ENCODE peak calls at places on chromosomes 1 and 21, in six cellular contexts. T, H, M, R, B and P are unnamed samples. For H3K9me3, the result is how much of the 10 kb centered on the place peaks cover.

GRCh38 chr1:226737819-226738420 is 1.2 kb downstream of the ITPKB start:
- DNase-seq in T (no peak), H (peak), M (peak), B (no peak), R (no peak), P (peak)

GRCh38 chr1:185719021-185719420 is 15.2 kb upstream of the HMCN1 start:
- DNase-seq in M (no peak), B (no peak), R (peak), H (peak), T (no peak), P (no peak)

GRCh38 chr1:191831572-191831971 is 326.7 kb upstream of the RGS18 start:
- DNase-seq in R (no peak), T (no peak), B (no peak), M (no peak), H (no peak), P (no peak)

GRCh38 chr1:29793101-29793546 is 556.8 kb downstream of the PTPRU start:
- DNase-seq in T (peak), R (peak), M (peak), B (peak), H (peak), P (peak)

GRCh38 chr1:240149488-240150094 is 57.9 kb downstream of the FMN2 start:
- DNase-seq in R (no peak), H (no peak), T (peak), M (no peak), B (peak), P (no peak)

GRCh38 chr1:109959632-109959973 is 25.0 kb upstream of the AHCYL1 start:
- DNase-seq in M (no peak), T (no peak), B (no peak), R (no peak), H (no peak), P (no peak)

GRCh38 chr1:241551759-241552638 is 19.8 kb downstream of the KMO start:
- DNase-seq in T (peak), B (no peak), M (peak), R (no peak), H (peak), P (no peak)

GRCh38 chr1:22045604-22046228 is 6.8 kb upstream of the CDC42 start:
- DNase-seq in M (no peak), H (no peak), R (no peak), B (no peak), T (no peak), P (no peak)

GRCh38 chr1:244454412-244454811 is 2.7 kb upstream of the ADSS2 start:
- DNase-seq in T (no peak), B (no peak), R (no peak), M (no peak), H (no peak), P (no peak)

GRCh38 chr1:177281901-177282300 is 111.1 kb downstream of the BRINP2 start:
- DNase-seq in H (no peak), M (no peak), B (no peak), R (no peak), T (no peak), P (no peak)

GRCh38 chr1:2481885-2482284 is 5.8 kb downstream of the PLCH2 start:
- DNase-seq in T (no peak), H (no peak), M (no peak), B (no peak), R (no peak), P (no peak)

GRCh38 chr1:80882552-80882951 is 918.2 kb upstream of the ADGRL2 start:
- DNase-seq in T (no peak), B (no peak), H (no peak), R (peak), M (no peak), P (no peak)

GRCh38 chr1:20185834-20186782 is at the start of the genes PLA2G2C and UBXN10:
- DNase-seq in T (peak), H (peak), M (peak), B (no peak), R (no peak), P (peak)

GRCh38 chr1:17545354-17545753 is 5.9 kb downstream of the ARHGEF10L start:
- DNase-seq in T (no peak), M (no peak), B (no peak), R (no peak), H (no peak), P (no peak)

GRCh38 chr1:29382851-29383588 is 146.7 kb downstream of the PTPRU start:
- DNase-seq in R (no peak), T (no peak), H (no peak), B (no peak), M (no peak), P (no peak)

GRCh38 chr1:81004011-81004410 is 796.7 kb upstream of the ADGRL2 start:
- DNase-seq in R (no peak), M (no peak), H (peak), T (no peak), B (no peak), P (no peak)

GRCh38 chr1:15328785-15329480 is 80.8 kb upstream of the EFHD2 start:
- DNase-seq in B (no peak), M (no peak), H (peak), T (peak), R (no peak), P (no peak)

GRCh38 chr1:205041998-205042910 is 758 bp upstream of the CNTN2 start:
- DNase-seq in H (no peak), T (no peak), M (no peak), B (no peak), R (no peak), P (no peak)

GRCh38 chr1:39958801-39959200 is 3.9 kb downstream of the MFSD2A start:
- DNase-seq in H (no peak), B (no peak), R (no peak), T (no peak), M (no peak), P (no peak)

GRCh38 chr1:107292012-107292411 is 151.2 kb downstream of the NTNG1 start:
- DNase-seq in R (no peak), T (no peak), M (no peak), H (no peak), B (no peak), P (no peak)

GRCh38 chr21:34737115-34737514 is 68.3 kb downstream of the CLIC6 start:
- DNase-seq in R (no peak), B (no peak), H (no peak), M (no peak), T (no peak), P (no peak)

GRCh38 chr1:9100471-9101043 is 28.3 kb downstream of the GPR157 start:
- DNase-seq in M (no peak), B (no peak), T (no peak), R (no peak), H (no peak), P (no peak)

GRCh38 chr1:201695607-201696006 is 133.3 kb upstream of the IPO9 start:
- DNase-seq in R (no peak), T (no peak), M (no peak), B (no peak), H (no peak), P (no peak)

GRCh38 chr1:203197625-203198024 is 11.1 kb upstream of the CHI3L1 start:
- DNase-seq in H (no peak), M (no peak), B (no peak), R (peak), T (no peak), P (no peak)

GRCh38 chr1:205709059-205709398 is 28.7 kb upstream of the SLC45A3 start:
- DNase-seq in B (no peak), H (no peak), T (no peak), M (no peak), R (peak), P (no peak)

GRCh38 chr1:174005032-174005431 is 17.1 kb downstream of the RC3H1 start:
- DNase-seq in H (peak), T (no peak), M (no peak), R (no peak), B (peak), P (no peak)

GRCh38 chr1:212459656-212460055 is 26.9 kb downstream of the NENF start:
- DNase-seq in R (no peak), B (no peak), M (no peak), H (no peak), T (no peak), P (no peak)

GRCh38 chr1:204254031-204254661 is 40.4 kb upstream of the GOLT1A start:
- DNase-seq in H (no peak), R (peak), M (no peak), B (no peak), T (no peak), P (no peak)

GRCh38 chr21:28154121-28154520 is 838.6 kb downstream of the LTN1 start:
- DNase-seq in B (no peak), H (no peak), R (no peak), M (no peak), T (no peak), P (no peak)

GRCh38 chr21:45403133-45403824 is 1.7 kb upstream of the COL18A1 start:
- DNase-seq in R (no peak), M (no peak), B (no peak), H (no peak), T (no peak), P (no peak)

GRCh38 chr1:169003864-169004516 is 102.5 kb upstream of the ATP1B1 start:
- DNase-seq in H (peak), R (no peak), B (peak), T (no peak), M (no peak), P (no peak)

GRCh38 chr1:234943801-234944402 is 184.7 kb downstream of the TOMM20 start:
- DNase-seq in T (no peak), R (no peak), B (no peak), H (no peak), M (no peak), P (no peak)

GRCh38 chr1:31727195-31727594 is 23.4 kb upstream of the COL16A1 start:
- DNase-seq in M (no peak), T (no peak), H (no peak), B (no peak), R (no peak), P (no peak)

GRCh38 chr1:203858055-203858454 is 3.3 kb upstream of the SNRPE start:
- DNase-seq in T (no peak), R (peak), B (no peak), H (no peak), M (no peak), P (no peak)

GRCh38 chr1:225617956-225618355 is 35.0 kb downstream of the ENAH start:
- DNase-seq in R (no peak), T (no peak), B (no peak), H (no peak), M (no peak), P (no peak)

GRCh38 chr1:231929311-231929710 is 302.7 kb downstream of the DISC1 start:
- DNase-seq in B (peak), H (no peak), T (no peak), R (no peak), M (no peak), P (no peak)

GRCh38 chr1:10932088-10932487 is 80.4 kb upstream of the TARDBP start:
- DNase-seq in H (no peak), M (peak), R (no peak), B (no peak), T (no peak), P (no peak)

GRCh38 chr1:29406814-29407213 is 170.5 kb downstream of the PTPRU start:
- DNase-seq in H (no peak), T (no peak), M (no peak), R (no peak), B (no peak), P (no peak)

GRCh38 chr1:207711285-207711684 is 40.6 kb upstream of the CD46 start:
- DNase-seq in R (no peak), H (no peak), T (no peak), M (no peak), B (no peak), P (no peak)

GRCh38 chr1:247177755-247178154 is 5.9 kb upstream of the ZNF124 start:
- DNase-seq in T (no peak), R (no peak), M (no peak), H (no peak), B (no peak), P (no peak)

GRCh38 chr1:247184254-247184653 is 12.4 kb upstream of the ZNF124 start:
- DNase-seq in T (no peak), M (no peak), B (no peak), H (no peak), R (no peak), P (no peak)

GRCh38 chr1:247180581-247180980 is 8.8 kb upstream of the ZNF124 start:
- DNase-seq in R (no peak), B (no peak), M (no peak), H (no peak), T (no peak), P (no peak)

GRCh38 chr1:247182994-247183393 is 11.2 kb upstream of the ZNF124 start:
- DNase-seq in R (no peak), M (no peak), B (no peak), T (no peak), H (no peak), P (no peak)
- H3K9me3 ChIP-seq in R (under half), M (half or more), B (under half), T (under half), H (under half), P (under half)

DNA sequence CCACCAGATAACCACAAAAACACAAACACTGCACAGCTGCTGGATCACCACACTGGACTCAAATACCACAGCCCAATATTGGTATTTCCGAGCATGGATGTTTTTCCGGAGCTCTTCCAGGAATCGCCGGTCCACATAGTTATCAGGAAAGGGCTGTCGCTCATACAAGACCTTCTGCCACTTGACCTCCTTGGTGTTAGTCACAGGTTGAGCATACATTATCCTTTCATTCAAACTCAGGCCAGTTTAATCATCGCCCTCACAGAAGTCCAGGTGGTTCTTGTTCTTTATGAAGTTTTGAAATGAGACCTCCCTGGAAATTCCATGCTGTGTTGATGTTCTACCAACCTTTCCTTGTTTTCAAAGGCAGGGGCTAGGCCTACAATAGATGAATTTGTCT is 1.5 kb downstream of the PIGC start:
- DNase-seq in H (no peak), M (no peak), T (no peak), R (no peak), B (no peak), P (no peak)
- H3K9me3 ChIP-seq in H (under half), M (under half), T (under half), R (under half), B (under half), P (under half)

DNA sequence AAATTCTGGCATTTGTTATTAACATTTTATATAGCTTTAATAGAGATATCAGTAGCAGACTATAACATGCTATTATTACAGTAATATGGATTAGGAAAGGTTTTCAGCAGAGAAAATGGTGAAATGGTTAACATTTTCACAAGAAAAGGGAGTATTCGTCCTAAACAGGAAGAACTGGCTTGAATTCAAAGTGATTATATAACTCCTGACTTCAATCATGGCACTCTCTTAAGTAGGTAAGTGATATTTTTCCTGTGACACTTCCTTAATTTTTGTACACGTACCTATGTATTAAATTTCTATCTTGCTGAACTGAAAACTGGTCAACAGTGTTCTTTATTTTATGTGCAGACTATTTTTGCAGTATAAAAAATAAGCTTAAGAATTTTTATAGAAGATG is 67.9 kb upstream of the CNN3 start:
- DNase-seq in M (no peak), R (no peak), T (no peak), B (no peak), H (no peak), P (no peak)
- H3K9me3 ChIP-seq in M (under half), R (under half), T (under half), B (under half), H (under half), P (under half)

DNA sequence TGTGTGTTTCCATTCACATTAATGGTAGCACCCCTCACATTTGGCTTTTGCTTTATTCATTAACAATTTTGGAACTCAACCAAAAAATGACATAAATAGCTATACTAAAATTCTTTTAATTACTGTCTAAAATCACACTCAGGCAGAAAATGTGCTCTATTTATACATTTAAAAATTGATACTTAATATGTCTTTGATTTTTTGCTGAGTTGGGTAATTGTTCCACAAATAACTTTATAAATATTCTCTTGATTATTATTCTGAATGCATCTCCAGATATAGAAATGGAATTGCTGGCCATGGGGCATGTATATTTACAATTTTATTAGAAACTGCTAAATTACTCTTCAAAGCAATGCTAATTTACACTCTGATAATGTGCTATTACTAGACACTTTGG is 658.7 kb upstream of the CHRM3 start:
- DNase-seq in B (no peak), H (no peak), M (no peak), T (no peak), R (no peak), P (no peak)
- H3K9me3 ChIP-seq in B (under half), H (under half), M (under half), T (under half), R (under half), P (under half)

GRCh38 chr1:228095938-228096337 is 7.2 kb downstream of the C1orf35 start:
- DNase-seq in T (no peak), R (no peak), H (no peak), M (no peak), B (no peak), P (no peak)

GRCh38 chr1:228096416-228097332 is 6.5 kb downstream of the C1orf35 start:
- DNase-seq in T (no peak), R (no peak), M (no peak), B (no peak), H (no peak), P (no peak)

GRCh38 chr1:228094432-228095016 is 8.6 kb downstream of the C1orf35 start:
- DNase-seq in B (no peak), M (no peak), T (no peak), H (no peak), R (no peak), P (no peak)

GRCh38 chr1:228093050-228093906 is 9.8 kb downstream of the C1orf35 start:
- DNase-seq in R (no peak), M (no peak), B (no peak), T (no peak), H (no peak), P (no peak)

GRCh38 chr1:228095161-228095560 is 8.0 kb downstream of the C1orf35 start:
- DNase-seq in H (no peak), M (no peak), T (no peak), R (no peak), B (no peak), P (no peak)
- H3K9me3 ChIP-seq in H (under half), M (under half), T (under half), R (under half), B (under half), P (under half)

GRCh38 chr1:49160677-49161076 is 384.0 kb upstream of the BEND5 start:
- DNase-seq in R (no peak), T (no peak), M (no peak), H (no peak), B (no peak), P (no peak)

DNA sequence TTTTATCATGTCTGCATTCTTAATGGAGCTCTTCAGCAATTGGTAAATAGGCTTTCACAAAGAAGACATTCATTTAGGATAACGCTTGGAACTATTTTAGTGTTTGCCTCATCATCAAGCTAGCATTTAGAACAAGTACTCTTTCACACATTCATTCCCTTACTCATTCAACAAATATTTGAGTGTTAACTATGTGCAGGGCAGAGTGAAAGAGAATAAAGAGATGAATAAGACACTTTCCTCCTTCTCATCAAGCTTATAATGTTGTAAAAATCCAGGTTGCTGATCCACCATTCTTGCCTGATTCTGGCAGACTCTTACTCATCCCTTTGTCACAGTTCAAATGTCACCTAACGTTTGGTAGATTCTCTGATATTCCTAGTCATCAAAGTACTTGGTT is 386.4 kb upstream of the BEND5 start:
- DNase-seq in T (no peak), R (no peak), M (no peak), B (no peak), H (no peak), P (no peak)
- H3K9me3 ChIP-seq in T (under half), R (under half), M (under half), B (under half), H (under half), P (under half)

GRCh38 chr1:152886758-152887409 is 8.8 kb downstream of the SMCP start:
- DNase-seq in M (no peak), B (no peak), T (no peak), R (no peak), H (no peak), P (no peak)
- H3K9me3 ChIP-seq in M (under half), B (under half), T (under half), R (under half), H (under half), P (under half)

GRCh38 chr1:163661386-163661785 is 339.6 kb downstream of the NUF2 start:
- DNase-seq in T (no peak), M (no peak), B (no peak), R (no peak), H (no peak), P (no peak)
- H3K9me3 ChIP-seq in T (under half), M (under half), B (under half), R (under half), H (under half), P (under half)